ENCODE peak calls at places on chromosome 3, in five cellular contexts. I is HCT116, D is A549, X is fibroblast of pulmonary artery, Z is stomach. H is an unnamed sample.

GRCh38 chr3:144107923-144108322 is 136.3 kb downstream of the DIPK2A start:
- DNase-seq in I (no peak), D (no peak), X (no peak), Z (no peak), H (no peak)

GRCh38 chr3:14424711-14425573 is 22.5 kb downstream of the SLC6A6 start:
- DNase-seq in I (no peak), D (no peak), X (no peak), Z (no peak), H (no peak)

GRCh38 chr3:25854635-25855034 is 64.7 kb downstream of the OXSM start:
- DNase-seq in I (no peak), D (peak), X (peak), Z (no peak), H (peak)

GRCh38 chr3:181210275-181210674 is 220.7 kb upstream of the DNAJC19 start:
- DNase-seq in I (peak), D (peak), X (peak), Z (no peak), H (peak)

GRCh38 chr3:110767156-110767555 is 304.5 kb upstream of the NECTIN3 start:
- DNase-seq in I (no peak), D (no peak), X (no peak), Z (no peak), H (no peak)

GRCh38 chr3:115581347-115582135 is 41.8 kb upstream of the GAP43 start:
- DNase-seq in I (no peak), D (no peak), X (peak), Z (no peak), H (peak)

GRCh38 chr3:58117561-58118305 is 93.0 kb downstream of the DNASE1L3 start:
- DNase-seq in I (no peak), D (no peak), X (peak), Z (peak), H (peak)

GRCh38 chr3:87997298-87997697 is 61.5 kb downstream of the CGGBP1 start:
- DNase-seq in I (no peak), D (no peak), X (peak), Z (no peak), H (no peak)

GRCh38 chr3:77189258-77189657 is 149.4 kb downstream of the ROBO2 start:
- DNase-seq in I (no peak), D (no peak), X (no peak), Z (no peak), H (no peak)

GRCh38 chr3:65938147-65938546 is 100.6 kb downstream of the MAGI1 start:
- DNase-seq in I (no peak), D (no peak), X (no peak), Z (no peak), H (no peak)

GRCh38 chr3:102736961-102737304 is 302.1 kb downstream of the ZPLD1 start:
- DNase-seq in I (no peak), D (no peak), X (no peak), Z (no peak), H (no peak)

GRCh38 chr3:113890256-113890900 is 51.8 kb downstream of the GRAMD1C start:
- DNase-seq in I (no peak), D (peak), X (no peak), Z (no peak), H (no peak)

GRCh38 chr3:52037291-52037690 is 19.1 kb downstream of the DUSP7 start:
- DNase-seq in I (no peak), D (no peak), X (no peak), Z (no peak), H (no peak)

GRCh38 chr3:52038227-52038626 is 18.1 kb downstream of the DUSP7 start:
- DNase-seq in I (no peak), D (no peak), X (no peak), Z (no peak), H (no peak)

GRCh38 chr3:52034651-52035050 is 21.7 kb downstream of the DUSP7 start:
- DNase-seq in I (no peak), D (no peak), X (no peak), Z (no peak), H (no peak)

GRCh38 chr3:52036222-52036694 is 20.1 kb downstream of the DUSP7 start:
- DNase-seq in I (no peak), D (no peak), X (no peak), Z (no peak), H (no peak)

DNA sequence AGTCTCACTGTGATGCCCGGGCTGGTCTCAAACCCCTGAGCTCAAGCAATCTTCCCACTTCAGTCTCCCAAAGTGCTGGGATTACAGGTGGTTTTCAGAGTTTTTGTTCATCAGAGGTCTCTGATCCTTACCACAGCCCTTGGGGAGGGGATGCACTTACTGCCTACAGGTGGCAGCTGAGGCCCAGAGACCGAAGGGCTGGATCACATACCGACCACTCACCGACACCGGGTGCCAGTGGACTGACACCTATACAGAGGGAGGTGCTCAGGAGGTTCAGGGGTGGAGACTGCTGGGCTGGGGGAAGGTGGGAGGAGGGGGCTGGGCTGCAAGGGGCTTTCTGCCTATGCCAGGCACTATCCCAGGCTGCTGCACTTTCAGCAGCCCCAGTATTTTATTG is 19.5 kb downstream of the DUSP7 start:
- DNase-seq in I (no peak), D (no peak), X (no peak), Z (no peak), H (no peak)
- TF ChIP-seq CTCF in I (no peak), D (no peak), X (no peak), Z (no peak), H (no peak)

GRCh38 chr3:134367412-134367811 is 6.8 kb downstream of the AMOTL2 start:
- DNase-seq in I (no peak), D (no peak), X (no peak), Z (no peak), H (no peak)

GRCh38 chr3:134367869-134368750 is 6.1 kb downstream of the AMOTL2 start:
- DNase-seq in I (no peak), D (no peak), X (no peak), Z (no peak), H (no peak)

GRCh38 chr3:134369231-134369741 is 5.0 kb downstream of the AMOTL2 start:
- DNase-seq in I (no peak), D (no peak), X (peak), Z (no peak), H (peak)

GRCh38 chr3:134369861-134370596 is 4.2 kb downstream of the AMOTL2 start:
- DNase-seq in I (no peak), D (no peak), X (peak), Z (no peak), H (peak)

DNA sequence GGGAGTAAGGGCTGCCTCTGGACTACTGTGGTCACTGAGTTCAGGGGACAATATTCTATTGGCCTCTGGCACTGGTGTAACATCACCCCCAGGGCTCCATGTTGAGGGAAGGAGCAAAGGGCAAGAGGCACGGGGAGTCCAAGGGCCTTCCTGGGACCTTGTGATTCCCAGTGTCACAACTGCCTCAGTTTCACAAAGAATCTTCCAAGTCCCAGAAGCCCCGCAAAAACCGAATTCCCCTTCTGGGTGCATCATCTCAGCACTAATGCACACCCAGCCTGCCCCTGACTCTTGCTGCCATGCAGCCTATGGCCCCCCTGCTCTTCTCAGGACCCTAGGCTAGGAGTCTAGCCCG is 5.5 kb downstream of the AMOTL2 start:
- DNase-seq in I (no peak), D (no peak), X (no peak), Z (no peak), H (no peak)
- H3K4me3 ChIP-seq in I (no peak), D (peak), X (no peak), Z (no peak), H (no peak)

DNA sequence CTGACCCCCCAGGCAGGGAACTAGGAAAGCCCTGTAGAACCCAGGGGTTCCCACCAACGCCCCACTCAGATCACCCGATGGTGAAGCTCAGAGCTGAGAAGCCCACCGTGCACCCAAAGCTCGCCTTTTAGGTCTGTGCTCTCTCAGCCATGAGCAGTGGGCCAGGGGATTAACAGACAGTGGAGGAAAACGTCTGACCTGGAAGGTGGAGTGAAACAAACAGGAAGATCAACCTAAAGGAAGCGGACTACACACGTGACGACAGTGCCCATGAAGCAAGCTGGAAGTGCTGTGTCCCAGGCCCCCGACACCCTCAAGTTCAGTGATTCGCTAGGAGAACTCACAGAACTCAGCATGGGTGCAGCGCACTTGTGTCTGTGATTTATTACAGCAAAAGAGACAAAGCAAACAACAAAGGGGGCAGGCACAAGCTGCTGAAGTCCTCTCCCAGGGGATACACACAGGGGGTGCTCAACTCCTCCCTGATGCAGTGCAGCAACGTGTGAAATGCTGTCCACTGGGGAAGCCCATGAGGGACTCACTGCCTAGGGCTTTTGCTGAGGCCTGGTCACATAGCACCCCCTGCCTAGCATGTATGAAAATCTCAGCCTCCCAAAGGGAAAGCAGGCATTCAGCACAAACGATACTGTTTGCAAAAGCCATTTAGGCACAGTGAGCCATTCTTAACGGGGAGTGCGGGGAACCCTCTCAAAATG is 43.5 kb downstream of the CFAP92 start:
- DNase-seq in I (peak), D (peak), X (peak), Z (no peak), H (peak)
- TF ChIP-seq CTCF in I (peak), D (no peak), X (peak), Z (no peak), H (peak)

GRCh38 chr3:139448104-139448503 is 28.2 kb downstream of the RBP2 start:
- DNase-seq in I (no peak), D (no peak), X (no peak), Z (no peak), H (no peak)

GRCh38 chr3:139439278-139439677 is 37.0 kb downstream of the RBP2 start:
- DNase-seq in I (no peak), D (no peak), X (no peak), Z (no peak), H (no peak)

GRCh38 chr3:139447486-139447885 is 28.8 kb downstream of the RBP2 start:
- DNase-seq in I (no peak), D (no peak), X (no peak), Z (no peak), H (no peak)

GRCh38 chr3:139441656-139442055 is 34.7 kb downstream of the RBP2 start:
- DNase-seq in I (no peak), D (no peak), X (no peak), Z (no peak), H (no peak)

GRCh38 chr3:139444446-139444845 is 31.9 kb downstream of the RBP2 start:
- DNase-seq in I (no peak), D (no peak), X (no peak), Z (no peak), H (no peak)
- H3K4me3 ChIP-seq in I (no peak), D (no peak), X (no peak), Z (no peak), H (no peak)

GRCh38 chr3:157088506-157089454 is 71.2 kb downstream of the CCNL1 start:
- DNase-seq in I (peak), D (peak), X (peak), Z (peak), H (peak)
- TF ChIP-seq CTCF in I (peak), D (no peak), X (no peak), Z (no peak), H (peak)

GRCh38 chr3:139686624-139687023 is 8.9 kb upstream of the NMNAT3 start:
- DNase-seq in I (no peak), D (no peak), X (no peak), Z (no peak), H (no peak)
- H3K4me3 ChIP-seq in I (no peak), D (no peak), X (no peak), Z (no peak), H (no peak)

DNA sequence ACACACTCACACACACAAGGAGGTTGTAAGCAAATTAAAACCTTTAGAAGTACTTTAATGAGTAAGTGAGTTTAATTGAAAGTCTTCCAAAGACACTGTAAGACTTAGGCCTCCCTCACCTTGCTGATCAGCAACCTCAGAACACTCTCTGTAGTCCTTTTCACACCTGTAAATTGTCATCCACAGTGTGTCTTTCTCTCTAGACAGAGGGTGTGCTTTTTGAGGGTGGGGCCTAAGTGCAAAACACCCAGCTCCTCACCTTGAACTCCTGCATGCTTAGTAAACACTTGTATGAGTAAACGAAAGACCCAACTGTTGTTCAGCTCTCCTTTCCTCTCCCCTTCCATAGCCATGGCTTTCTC is 183.2 kb upstream of the IL12A start:
- DNase-seq in I (no peak), D (no peak), X (no peak), Z (no peak), H (no peak)
- TF ChIP-seq CTCF in I (no peak), D (no peak), X (no peak), Z (peak), H (no peak)

GRCh38 chr3:52712291-52713212 is 6.6 kb downstream of the SPCS1 start:
- DNase-seq in I (no peak), D (no peak), X (no peak), Z (no peak), H (no peak)

GRCh38 chr3:52710512-52710911 is 4.6 kb downstream of the SPCS1 start:
- DNase-seq in I (no peak), D (no peak), X (no peak), Z (no peak), H (no peak)

GRCh38 chr3:52719618-52720017 is 13.7 kb downstream of the SPCS1 start:
- DNase-seq in I (no peak), D (no peak), X (no peak), Z (no peak), H (no peak)

GRCh38 chr3:52714335-52715302 is 8.7 kb downstream of the SPCS1 start:
- DNase-seq in I (no peak), D (no peak), X (no peak), Z (peak), H (no peak)

DNA sequence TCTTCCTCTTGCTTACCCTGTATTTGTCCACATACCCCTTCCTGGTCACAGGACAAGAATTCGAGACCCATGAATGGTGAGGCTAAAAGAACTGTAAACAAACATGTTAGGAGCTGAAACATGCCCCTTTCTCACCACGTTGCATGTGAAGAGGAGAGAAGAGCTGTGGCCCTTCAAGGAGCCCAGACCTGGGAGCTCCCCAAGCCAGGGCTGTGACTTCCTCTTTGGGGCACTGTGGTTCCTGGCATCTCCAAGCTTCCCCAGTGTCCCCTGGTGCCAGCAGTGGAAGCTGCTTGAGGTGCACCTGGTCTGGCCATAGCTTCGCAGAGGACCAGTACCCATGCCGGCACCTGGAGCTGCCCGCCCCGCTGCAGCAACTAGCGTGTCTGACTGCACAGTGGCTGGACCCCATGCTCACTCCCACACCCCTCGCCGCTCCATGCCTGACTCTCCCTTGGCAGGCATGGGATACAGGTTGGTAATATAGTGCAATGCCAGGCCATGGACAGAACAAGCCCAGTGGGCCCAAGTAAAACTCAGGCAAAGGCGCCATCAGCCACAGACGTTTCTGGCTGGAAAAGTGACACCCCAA is 9.9 kb downstream of the SPCS1 start:
- DNase-seq in I (no peak), D (no peak), X (no peak), Z (no peak), H (no peak)
- H3K4me3 ChIP-seq in I (no peak), D (no peak), X (no peak), Z (no peak), H (no peak)

H was measured in cardiac fibroblast.